ENCODE peak calls at places on chromosomes 2 and 18, in ten cellular contexts. L is AML-193; M is lung; B is T-helper 2 cell; C is adipocyte; J is stromal cell of bone marrow; X is NCI-H524 treated with DMSO at 0.1 percent for 48 hours; D is stimulated activated CD4-positive, alpha-beta T cell treated with anti-CD3 and anti-CD28 coated beads, TNF-alpha, amount 100 ng/mL, for 4 hours; I is HS-5; Y is GM12865. F is an unnamed sample.
A peak's percentile ranks its signal among the peaks of the same experiment; 100 is the strongest.

GRCh38 chr18:8816805-8817204 is 111.4 kb downstream of the MTCL1 start:
- DNase-seq in D (no peak), B (no peak), Y (no peak), X (no peak), I (no peak), C (peak; percentile 81), M (no peak), J (no peak), L (no peak), F (no peak)

GRCh38 chr2:145096582-145096981 is 576.7 kb upstream of the ZEB2 start:
- DNase-seq in J (peak; percentile 57), M (no peak), C (peak; percentile 39), L (no peak), B (no peak), I (peak; percentile 68), D (no peak), Y (no peak), X (no peak), F (no peak)

GRCh38 chr2:11753886-11754704 is 7.7 kb downstream of the LPIN1 start:
- DNase-seq in M (no peak), D (peak; percentile 57), Y (peak; percentile 68), J (peak; percentile 61), I (no peak), C (peak; percentile 63), L (no peak), X (no peak), B (no peak), F (no peak)

GRCh38 chr2:46414701-46415100 is 64.7 kb upstream of the TMEM247 start:
- DNase-seq in M (no peak), J (no peak), D (no peak), X (no peak), Y (no peak), C (no peak), I (no peak), L (no peak), B (no peak), F (no peak)

GRCh38 chr18:76450452-76450851 is 44.6 kb downstream of the ZNF516 start:
- DNase-seq in B (no peak), I (no peak), L (no peak), J (peak; percentile 44), M (no peak), C (peak; percentile 62), D (no peak), Y (no peak), X (no peak), F (no peak)

GRCh38 chr2:171923206-171923605 is 945 bp downstream of the HAT1 start:
- DNase-seq in M (no peak), D (no peak), J (peak; percentile 7), X (no peak), I (no peak), Y (no peak), B (no peak), L (peak; percentile 27), C (peak; percentile 74), F (no peak)

GRCh38 chr2:51065276-51065675 is 33.3 kb upstream of the NRXN1 start:
- DNase-seq in B (no peak), Y (no peak), I (no peak), J (no peak), M (no peak), C (peak; percentile 27), X (no peak), D (no peak), L (no peak), F (no peak)

GRCh38 chr18:36469471-36469870 is 172.0 kb downstream of the FHOD3 start:
- DNase-seq in M (no peak), C (no peak), B (no peak), I (no peak), J (no peak), X (no peak), L (no peak), D (no peak), Y (no peak), F (no peak)

GRCh38 chr2:6986894-6987487 is 69.8 kb downstream of the RNF144A start:
- DNase-seq in D (no peak), C (no peak), Y (no peak), X (no peak), M (no peak), B (no peak), J (no peak), I (no peak), L (no peak), F (no peak)

GRCh38 chr18:45745817-45746461 is 22.0 kb downstream of the SLC14A1 start:
- DNase-seq in C (no peak), M (no peak), B (no peak), Y (no peak), X (no peak), D (no peak), I (no peak), J (no peak), L (no peak), F (no peak)

GRCh38 chr2:130390460-130391057 is 34.7 kb downstream of the PTPN18 start:
- DNase-seq in Y (peak; percentile 69), J (no peak), I (no peak), X (no peak), C (no peak), L (no peak), M (no peak), D (no peak), B (no peak), F (no peak)

GRCh38 chr2:222572761-222573174 is 83.1 kb downstream of the FARSB start:
- DNase-seq in B (no peak), D (no peak), L (no peak), C (peak; percentile 68), M (no peak), J (peak; percentile 28), X (peak; percentile 8), Y (no peak), I (no peak), F (no peak)

GRCh38 chr2:158729873-158730620 is 65.1 kb upstream of the DAPL1 start:
- DNase-seq in B (no peak), C (no peak), J (no peak), Y (no peak), D (no peak), M (no peak), X (no peak), L (no peak), I (no peak), F (no peak)

GRCh38 chr18:23135679-23136325 is 517 bp downstream of the CABLES1 start:
- DNase-seq in M (peak; percentile 37), L (no peak), I (no peak), B (no peak), J (no peak), Y (peak; percentile 53), D (no peak), C (peak; percentile 69), X (no peak), F (no peak)

GRCh38 chr2:111710085-111710484 is 173.9 kb downstream of the ANAPC1 start:
- DNase-seq in Y (no peak), M (no peak), B (no peak), L (no peak), X (no peak), J (no peak), C (no peak), D (no peak), I (no peak), F (no peak)

GRCh38 chr2:205650450-205650849 is 31.9 kb upstream of the NRP2 start:
- DNase-seq in X (no peak), B (no peak), Y (no peak), J (no peak), I (peak; percentile 65), D (no peak), C (peak; percentile 90), L (no peak), M (no peak), F (no peak)

GRCh38 chr2:226721541-226721940 is 78.1 kb downstream of the IRS1 start:
- DNase-seq in C (peak; percentile 55), D (no peak), B (no peak), X (no peak), I (no peak), L (no peak), Y (no peak), J (no peak), M (no peak), F (no peak)

GRCh38 chr2:11071207-11071606 is 84.1 kb upstream of the SLC66A3 start:
- DNase-seq in L (no peak), B (no peak), Y (peak; percentile 28), C (no peak), J (peak; percentile 14), M (peak; percentile 29), I (no peak), D (no peak), X (no peak), F (no peak)

GRCh38 chr2:241009191-241009590 is 10.8 kb downstream of the SNED1 start:
- DNase-seq in J (no peak), I (no peak), C (no peak), M (no peak), Y (no peak), D (no peak), B (no peak), L (no peak), X (no peak), F (no peak)

GRCh38 chr2:71748227-71748626 is 294.9 kb downstream of the DYSF start:
- DNase-seq in D (no peak), Y (no peak), X (no peak), I (no peak), L (no peak), B (no peak), C (peak; percentile 15), J (peak; percentile 60), M (no peak), F (no peak)

GRCh38 chr2:70328921-70329561 is 27.2 kb upstream of the FAM136A start:
- DNase-seq in M (peak; percentile 72), X (no peak), C (peak; percentile 2), B (no peak), D (no peak), Y (no peak), I (no peak), J (no peak), L (no peak), F (peak; percentile 94)

GRCh38 chr2:69205491-69205890 is 181.5 kb downstream of the GFPT1 start:
- DNase-seq in J (no peak), X (no peak), B (no peak), I (no peak), D (no peak), M (no peak), L (no peak), Y (no peak), C (no peak), F (no peak)

GRCh38 chr2:28755411-28755810 is 3.8 kb downstream of the PPP1CB start:
- DNase-seq in C (peak; percentile 39), I (no peak), X (no peak), B (no peak), J (no peak), Y (no peak), D (no peak), L (no peak), M (no peak), F (no peak)

GRCh38 chr18:11570770-11571169 is 38.6 kb upstream of the SLC35G4 start:
- DNase-seq in J (peak; percentile 8), L (peak; percentile 0), B (no peak), X (no peak), D (no peak), I (no peak), C (peak; percentile 68), M (no peak), Y (peak; percentile 19), F (no peak)

GRCh38 chr18:76121049-76121448 is 374.0 kb downstream of the ZNF516 start:
- DNase-seq in C (no peak), Y (no peak), L (no peak), I (no peak), X (peak; percentile 84), M (no peak), B (no peak), J (no peak), D (no peak), F (no peak)

GRCh38 chr2:101157272-101157671 is 6.1 kb upstream of the TBC1D8 start:
- DNase-seq in X (no peak), L (no peak), D (no peak), I (no peak), Y (peak; percentile 10), M (no peak), C (no peak), B (no peak), J (no peak), F (no peak)

GRCh38 chr2:85266424-85267041 is 61.3 kb downstream of the TGOLN2 start:
- DNase-seq in C (peak; percentile 61), Y (peak; percentile 75), B (peak; percentile 50), I (no peak), X (no peak), D (peak; percentile 33), L (peak; percentile 42), J (no peak), M (peak; percentile 76), F (no peak)

GRCh38 chr2:169225906-169226305 is 136.4 kb downstream of the LRP2 start:
- DNase-seq in Y (no peak), J (no peak), B (no peak), D (no peak), X (no peak), L (no peak), I (no peak), M (no peak), C (no peak), F (no peak)